ENCODE peak calls at places on chromosomes 13 and 19, in four cellular contexts. L is WTC11, A is anterior cingulate cortex, B is amygdala. R is an unnamed sample.

GRCh38 chr19:4722671-4723464 is 774 bp downstream of the DPP9 start:
- DNase-seq in B (no peak), L (no peak), A (peak), R (no peak)

GRCh38 chr19:46821512-46822359 is 28.9 kb downstream of the AP2S1 start:
- DNase-seq in L (peak), A (no peak), B (no peak), R (peak)

GRCh38 chr19:18294467-18294864 is 13.0 kb upstream of the JUND start:
- DNase-seq in B (peak), L (peak), A (peak), R (no peak)

GRCh38 chr13:112103971-112104872 is 37.3 kb downstream of the SOX1 start:
- DNase-seq in L (peak), A (peak), B (no peak), R (no peak)

GRCh38 chr19:28242317-28242927 is 970.5 kb downstream of the UQCRFS1 start:
- DNase-seq in L (peak), A (no peak), B (no peak), R (no peak)

GRCh38 chr19:50909240-50910070 is 1.7 kb downstream of the KLK4 start:
- DNase-seq in A (no peak), B (no peak), L (peak), R (peak)

GRCh38 chr13:98173431-98173921 is 3.6 kb downstream of the RNF113B start:
- DNase-seq in A (no peak), L (no peak), B (no peak), R (peak)

GRCh38 chr13:70923863-70924752 is 815.9 kb upstream of the KLHL1 start:
- DNase-seq in L (peak), A (no peak), B (no peak), R (no peak)

GRCh38 chr19:55591555-55591954 is 7.8 kb downstream of the FIZ1 start:
- DNase-seq in A (no peak), L (peak), B (no peak), R (no peak)

GRCh38 chr19:2610637-2611482 is 91.6 kb downstream of the GNG7 start:
- DNase-seq in A (peak), L (peak), B (peak), R (peak)

GRCh38 chr13:108962652-108963051 is 333.2 kb downstream of the MYO16 start:
- DNase-seq in L (no peak), A (no peak), B (no peak), R (no peak)

GRCh38 chr13:102291587-102292218 is 110.1 kb downstream of the FGF14 start:
- DNase-seq in L (no peak), B (no peak), A (no peak), R (no peak)

GRCh38 chr19:46451352-46451751 is 20.0 kb downstream of the PNMA8A start:
- DNase-seq in L (no peak), B (no peak), A (no peak), R (no peak)

GRCh38 chr19:33528404-33528803 is 6.8 kb upstream of the PEPD start:
- DNase-seq in L (no peak), B (no peak), A (no peak), R (no peak)

GRCh38 chr19:34963531-34964406 is at the start of gene ZNF792:
- DNase-seq in L (peak), A (no peak), B (peak), R (peak)

GRCh38 chr19:19579533-19580361 is 38.7 kb downstream of the PBX4 start:
- DNase-seq in L (no peak), A (no peak), B (no peak), R (no peak)

GRCh38 chr13:30665638-30666037 is 47.9 kb downstream of the USPL1 start:
- DNase-seq in L (no peak), B (no peak), A (no peak), R (no peak)

GRCh38 chr13:20400774-20401173 is 124.9 kb downstream of the CRYL1 start:
- DNase-seq in B (no peak), A (no peak), L (no peak), R (no peak)

GRCh38 chr13:43805071-43805468 is 18.3 kb upstream of the ENOX1 start:
- DNase-seq in B (peak), A (no peak), L (no peak), R (peak)

GRCh38 chr13:37403776-37404497 is 194.6 kb downstream of the POSTN start:
- DNase-seq in B (no peak), A (no peak), L (no peak), R (no peak)

GRCh38 chr13:51614350-51614786 is 30.1 kb downstream of the WDFY2 start:
- DNase-seq in A (peak), B (no peak), L (no peak), R (no peak)

R was measured in islet precursor cell.